ENCODE peak calls at places on chromosomes 7 and 10, in five cellular contexts. L is LoVo, G is progenitor cell of endocrine pancreas, H is GM18507, P is putamen. S is an unnamed sample.

GRCh38 chr7:102472126-102473041 is 6.3 kb downstream of the POLR2J start:
- DNase-seq in L (no peak), G (no peak), H (no peak), P (no peak), S (no peak)

GRCh38 chr10:53013201-53013808 is 240.7 kb upstream of the MBL2 start:
- DNase-seq in L (no peak), G (no peak), H (no peak), P (no peak), S (no peak)

GRCh38 chr10:74991435-74991834 is 120.0 kb upstream of the SAMD8 start:
- DNase-seq in L (peak; percentile 53), G (no peak), H (no peak), P (no peak), S (peak; percentile 30)

GRCh38 chr7:26153823-26154783 is 2.1 kb downstream of the NFE2L3 start:
- DNase-seq in L (peak; percentile 55), G (no peak), H (no peak), P (no peak), S (no peak)

GRCh38 chr10:86642021-86642420 is 12.3 kb upstream of the OPN4 start:
- DNase-seq in L (no peak), G (no peak), H (no peak), P (no peak), S (no peak)

GRCh38 chr7:137626469-137627067 is 220.2 kb downstream of the DGKI start:
- DNase-seq in L (peak; percentile 51), G (peak; percentile 52), H (peak; percentile 5), P (peak; percentile 26), S (peak; percentile 65)

GRCh38 chr10:79029478-79030390 is 39.0 kb upstream of the ZMIZ1 start:
- DNase-seq in L (no peak), G (no peak), H (no peak), P (no peak), S (no peak)

GRCh38 chr10:78471326-78471722 is 437.7 kb downstream of the RPS24 start:
- DNase-seq in L (no peak), G (no peak), H (no peak), P (no peak), S (no peak)

GRCh38 chr7:138916731-138917130 is 64.5 kb downstream of the KIAA1549 start:
- DNase-seq in L (no peak), G (no peak), H (no peak), P (no peak), S (no peak)

GRCh38 chr10:1591045-1591444 is 146.3 kb downstream of the ADARB2 start:
- DNase-seq in L (no peak), G (no peak), H (no peak), P (no peak), S (no peak)

GRCh38 chr7:54960517-54960916 is 58.3 kb upstream of the EGFR start:
- DNase-seq in L (no peak), G (no peak), H (no peak), P (no peak), S (no peak)